ENCODE peak calls at places on chromosome 14, in seven cellular contexts. One of them, this sample, is unnamed. For H3K4me1, the result is how much of the 10 kb centered on the place peaks cover.

GRCh38 chr14:59123526-59123925 is 64.9 kb upstream of the DAAM1 start:
- DNase-seq in sigmoid colon: no peak
- DNase-seq in heart right ventricle: no peak
- DNase-seq in Peyer's patch: no peak
- DNase-seq in SJCRH30: no peak
- DNase-seq in A673: no peak
- DNase-seq in esophagus squamous epithelium: no peak
- DNase-seq in this sample: no peak

GRCh38 chr14:105021656-105022275 is 883 bp upstream of the CDCA4 start:
- DNase-seq in A673: peak
- DNase-seq in esophagus squamous epithelium: no peak
- DNase-seq in Peyer's patch: peak
- DNase-seq in sigmoid colon: no peak
- DNase-seq in heart right ventricle: no peak
- DNase-seq in SJCRH30: peak
- DNase-seq in this sample: peak

GRCh38 chr14:78202178-78202577 is 32.0 kb downstream of the NRXN3 start:
- DNase-seq in A673: no peak
- DNase-seq in heart right ventricle: no peak
- DNase-seq in SJCRH30: no peak
- DNase-seq in sigmoid colon: no peak
- DNase-seq in esophagus squamous epithelium: no peak
- DNase-seq in Peyer's patch: no peak
- DNase-seq in this sample: no peak

GRCh38 chr14:105151838-105152793 is 16.5 kb downstream of the JAG2 start:
- DNase-seq in A673: no peak
- DNase-seq in Peyer's patch: no peak
- DNase-seq in heart right ventricle: peak
- DNase-seq in SJCRH30: peak
- DNase-seq in esophagus squamous epithelium: no peak
- DNase-seq in sigmoid colon: no peak
- DNase-seq in this sample: no peak

GRCh38 chr14:96239759-96240158 is 16.3 kb upstream of the BDKRB1 start:
- DNase-seq in Peyer's patch: no peak
- DNase-seq in SJCRH30: no peak
- DNase-seq in esophagus squamous epithelium: no peak
- DNase-seq in sigmoid colon: no peak
- DNase-seq in heart right ventricle: no peak
- DNase-seq in A673: no peak
- DNase-seq in this sample: peak

GRCh38 chr14:92670967-92671366 is 77.5 kb downstream of the LGMN start:
- DNase-seq in esophagus squamous epithelium: no peak
- DNase-seq in SJCRH30: no peak
- DNase-seq in Peyer's patch: no peak
- DNase-seq in sigmoid colon: no peak
- DNase-seq in heart right ventricle: no peak
- DNase-seq in A673: no peak
- DNase-seq in this sample: no peak

GRCh38 chr14:37060496-37061260 is 111.7 kb downstream of the SLC25A21 start:
- DNase-seq in SJCRH30: no peak
- DNase-seq in Peyer's patch: no peak
- DNase-seq in esophagus squamous epithelium: no peak
- DNase-seq in heart right ventricle: no peak
- DNase-seq in sigmoid colon: no peak
- DNase-seq in A673: no peak
- DNase-seq in this sample: no peak

GRCh38 chr14:81323094-81323493 is 77.0 kb downstream of the STON2 start:
- DNase-seq in heart right ventricle: no peak
- DNase-seq in esophagus squamous epithelium: no peak
- DNase-seq in sigmoid colon: no peak
- DNase-seq in Peyer's patch: no peak
- DNase-seq in A673: no peak
- DNase-seq in SJCRH30: no peak
- DNase-seq in this sample: no peak

GRCh38 chr14:75907722-75908330 is 74.0 kb downstream of the TGFB3 start:
- DNase-seq in SJCRH30: no peak
- DNase-seq in Peyer's patch: no peak
- DNase-seq in A673: no peak
- DNase-seq in heart right ventricle: no peak
- DNase-seq in sigmoid colon: no peak
- DNase-seq in esophagus squamous epithelium: no peak
- DNase-seq in this sample: no peak

GRCh38 chr14:57085801-57086200 is 182.9 kb downstream of the EXOC5 start:
- DNase-seq in SJCRH30: no peak
- DNase-seq in A673: no peak
- DNase-seq in sigmoid colon: no peak
- DNase-seq in Peyer's patch: no peak
- DNase-seq in heart right ventricle: no peak
- DNase-seq in esophagus squamous epithelium: no peak
- DNase-seq in this sample: no peak

GRCh38 chr14:76771432-76771980 is 10.2 kb downstream of the VASH1 start:
- DNase-seq in sigmoid colon: peak
- DNase-seq in esophagus squamous epithelium: no peak
- DNase-seq in SJCRH30: no peak
- DNase-seq in heart right ventricle: no peak
- DNase-seq in Peyer's patch: peak
- DNase-seq in A673: no peak
- DNase-seq in this sample: peak

GRCh38 chr14:92914087-92914656 is 8.8 kb upstream of the CHGA start:
- DNase-seq in sigmoid colon: no peak
- DNase-seq in SJCRH30: peak
- DNase-seq in Peyer's patch: no peak
- DNase-seq in heart right ventricle: peak
- DNase-seq in esophagus squamous epithelium: no peak
- DNase-seq in A673: peak
- DNase-seq in this sample: peak

GRCh38 chr14:50667491-50668007 is 557 bp downstream of the SAV1 start:
- DNase-seq in esophagus squamous epithelium: no peak
- DNase-seq in heart right ventricle: no peak
- DNase-seq in A673: no peak
- DNase-seq in SJCRH30: no peak
- DNase-seq in Peyer's patch: peak
- DNase-seq in sigmoid colon: peak
- DNase-seq in this sample: peak

GRCh38 chr14:75198291-75198933 is 22.0 kb upstream of the TMED10 start:
- DNase-seq in sigmoid colon: no peak
- DNase-seq in esophagus squamous epithelium: no peak
- DNase-seq in A673: peak
- DNase-seq in SJCRH30: no peak
- DNase-seq in Peyer's patch: no peak
- DNase-seq in heart right ventricle: peak
- DNase-seq in this sample: peak

GRCh38 chr14:55688566-55688965 is 108.6 kb downstream of the KTN1 start:
- DNase-seq in Peyer's patch: no peak
- DNase-seq in sigmoid colon: no peak
- DNase-seq in A673: peak
- DNase-seq in heart right ventricle: no peak
- DNase-seq in esophagus squamous epithelium: no peak
- DNase-seq in SJCRH30: no peak
- DNase-seq in this sample: no peak

GRCh38 chr14:74035556-74035955 is 16.4 kb downstream of the BBOF1 start:
- DNase-seq in SJCRH30: no peak
- DNase-seq in sigmoid colon: no peak
- DNase-seq in Peyer's patch: no peak
- DNase-seq in esophagus squamous epithelium: no peak
- DNase-seq in heart right ventricle: no peak
- DNase-seq in A673: no peak
- DNase-seq in this sample: no peak

GRCh38 chr14:49962616-49963015 is 69.7 kb downstream of the ARF6 start:
- DNase-seq in heart right ventricle: no peak
- DNase-seq in Peyer's patch: peak
- DNase-seq in sigmoid colon: no peak
- DNase-seq in A673: no peak
- DNase-seq in SJCRH30: no peak
- DNase-seq in esophagus squamous epithelium: no peak
- DNase-seq in this sample: peak

GRCh38 chr14:80787876-80788275 is 153.7 kb downstream of the CEP128 start:
- DNase-seq in A673: no peak
- DNase-seq in SJCRH30: no peak
- DNase-seq in sigmoid colon: no peak
- DNase-seq in esophagus squamous epithelium: no peak
- DNase-seq in heart right ventricle: no peak
- DNase-seq in Peyer's patch: no peak
- DNase-seq in this sample: no peak

GRCh38 chr14:96249016-96249415 is 7.0 kb upstream of the BDKRB1 start:
- DNase-seq in heart right ventricle: no peak
- DNase-seq in A673: no peak
- DNase-seq in Peyer's patch: no peak
- DNase-seq in SJCRH30: no peak
- DNase-seq in esophagus squamous epithelium: no peak
- DNase-seq in sigmoid colon: peak
- DNase-seq in this sample: no peak

GRCh38 chr14:50023671-50024490 is 92.5 kb downstream of the VCPKMT start:
- DNase-seq in Peyer's patch: no peak
- DNase-seq in A673: peak
- DNase-seq in sigmoid colon: peak
- DNase-seq in SJCRH30: no peak
- DNase-seq in heart right ventricle: no peak
- DNase-seq in esophagus squamous epithelium: no peak
- DNase-seq in this sample: no peak

GRCh38 chr14:69820991-69821390 is 23.9 kb upstream of the SLC10A1 start:
- DNase-seq in heart right ventricle: no peak
- DNase-seq in SJCRH30: no peak
- DNase-seq in esophagus squamous epithelium: no peak
- DNase-seq in sigmoid colon: no peak
- DNase-seq in A673: no peak
- DNase-seq in Peyer's patch: no peak
- DNase-seq in this sample: no peak

GRCh38 chr14:65035049-65035448 is 48.4 kb downstream of the FNTB start:
- DNase-seq in sigmoid colon: no peak
- DNase-seq in heart right ventricle: peak
- DNase-seq in esophagus squamous epithelium: no peak
- DNase-seq in SJCRH30: no peak
- DNase-seq in Peyer's patch: no peak
- DNase-seq in A673: no peak
- DNase-seq in this sample: no peak
- H3K4me3 ChIP-seq in sigmoid colon: no peak
- H3K4me3 ChIP-seq in heart right ventricle: no peak
- H3K4me3 ChIP-seq in esophagus squamous epithelium: no peak
- H3K4me3 ChIP-seq in SJCRH30: no peak
- H3K4me3 ChIP-seq in Peyer's patch: no peak
- H3K4me3 ChIP-seq in A673: no peak
- H3K4me3 ChIP-seq in this sample: no peak

DNA sequence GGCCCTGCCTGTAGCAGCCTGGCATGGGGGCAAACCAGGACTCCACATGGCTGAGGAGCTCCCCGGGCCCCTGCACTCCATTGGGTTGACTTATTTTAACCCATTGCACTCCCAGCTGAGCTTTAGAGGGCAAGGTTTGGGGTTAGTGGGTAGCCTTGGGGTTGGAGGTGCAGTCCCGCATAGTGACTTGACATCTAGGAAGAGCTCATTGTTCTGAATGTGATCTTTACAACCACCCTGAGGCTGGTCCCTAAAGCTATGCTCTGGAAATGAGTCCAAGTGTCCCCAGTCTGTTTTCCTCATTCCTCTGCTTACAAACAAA is 36.4 kb downstream of the NFKBIA start:
- DNase-seq in esophagus squamous epithelium: no peak
- DNase-seq in SJCRH30: no peak
- DNase-seq in heart right ventricle: no peak
- DNase-seq in sigmoid colon: no peak
- DNase-seq in A673: no peak
- DNase-seq in Peyer's patch: no peak
- DNase-seq in this sample: no peak
- H3K4me1 ChIP-seq in esophagus squamous epithelium: under half
- H3K4me1 ChIP-seq in SJCRH30: under half
- H3K4me1 ChIP-seq in heart right ventricle: under half
- H3K4me1 ChIP-seq in sigmoid colon: under half
- H3K4me1 ChIP-seq in A673: under half
- H3K4me1 ChIP-seq in Peyer's patch: under half
- H3K4me1 ChIP-seq in this sample: under half

GRCh38 chr14:66010695-66011094 is 475.5 kb upstream of the CCDC196 start:
- DNase-seq in sigmoid colon: no peak
- DNase-seq in A673: no peak
- DNase-seq in esophagus squamous epithelium: no peak
- DNase-seq in heart right ventricle: no peak
- DNase-seq in Peyer's patch: no peak
- DNase-seq in SJCRH30: no peak
- DNase-seq in this sample: no peak

GRCh38 chr14:66005899-66006434 is 480.2 kb upstream of the CCDC196 start:
- DNase-seq in SJCRH30: no peak
- DNase-seq in sigmoid colon: no peak
- DNase-seq in esophagus squamous epithelium: no peak
- DNase-seq in Peyer's patch: no peak
- DNase-seq in heart right ventricle: no peak
- DNase-seq in A673: no peak
- DNase-seq in this sample: no peak

GRCh38 chr14:66008631-66009030 is 477.5 kb upstream of the CCDC196 start:
- DNase-seq in A673: peak
- DNase-seq in sigmoid colon: no peak
- DNase-seq in heart right ventricle: no peak
- DNase-seq in esophagus squamous epithelium: no peak
- DNase-seq in Peyer's patch: no peak
- DNase-seq in SJCRH30: no peak
- DNase-seq in this sample: no peak

GRCh38 chr14:66011855-66012254 is 474.3 kb upstream of the CCDC196 start:
- DNase-seq in esophagus squamous epithelium: no peak
- DNase-seq in SJCRH30: no peak
- DNase-seq in sigmoid colon: no peak
- DNase-seq in heart right ventricle: no peak
- DNase-seq in A673: no peak
- DNase-seq in Peyer's patch: no peak
- DNase-seq in this sample: no peak

DNA sequence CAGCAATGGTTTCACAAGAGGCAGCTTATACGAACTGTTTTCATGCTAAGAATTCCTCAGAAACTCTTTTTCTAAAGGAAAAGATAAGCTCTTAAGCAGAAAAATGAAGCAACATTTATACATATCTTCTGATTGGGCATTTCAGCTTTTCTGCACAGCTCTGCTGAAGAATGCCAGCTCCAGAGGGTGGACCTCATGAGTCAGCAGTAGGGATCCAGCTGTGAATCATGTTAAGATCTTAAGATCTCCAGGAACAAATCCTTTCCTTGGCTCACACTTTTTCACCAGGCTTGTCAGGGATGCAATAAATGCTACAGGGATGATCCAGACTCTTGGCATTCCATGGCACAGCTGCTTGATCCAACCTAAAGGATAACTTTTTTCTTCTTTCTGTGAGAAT is 477.1 kb upstream of the CCDC196 start:
- DNase-seq in Peyer's patch: no peak
- DNase-seq in A673: peak
- DNase-seq in SJCRH30: no peak
- DNase-seq in esophagus squamous epithelium: no peak
- DNase-seq in heart right ventricle: no peak
- DNase-seq in sigmoid colon: no peak
- DNase-seq in this sample: no peak
- H3K27ac ChIP-seq in Peyer's patch: no peak
- H3K27ac ChIP-seq in A673: peak
- H3K27ac ChIP-seq in SJCRH30: no peak
- H3K27ac ChIP-seq in esophagus squamous epithelium: no peak
- H3K27ac ChIP-seq in heart right ventricle: no peak
- H3K27ac ChIP-seq in sigmoid colon: no peak
- H3K27ac ChIP-seq in this sample: no peak

DNA sequence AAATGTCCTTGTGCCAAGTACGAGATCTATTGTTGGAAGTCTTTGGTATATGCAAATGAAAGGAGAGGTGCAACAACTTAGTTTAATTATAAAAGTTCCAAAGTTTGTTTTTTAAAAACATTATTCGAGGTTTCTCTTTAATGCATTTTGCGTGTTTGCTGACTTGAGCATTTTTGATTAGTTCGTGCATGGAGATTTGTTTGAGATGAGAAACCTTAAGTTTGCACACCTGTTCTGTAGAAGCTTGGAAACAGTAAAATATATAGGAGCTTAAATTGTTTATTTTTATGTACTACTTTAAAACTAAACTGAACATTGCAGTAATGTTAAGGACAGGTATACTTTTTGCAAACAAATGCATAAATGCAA is 2.3 kb downstream of the HSPA2 start:
- DNase-seq in Peyer's patch: no peak
- DNase-seq in esophagus squamous epithelium: no peak
- DNase-seq in sigmoid colon: no peak
- DNase-seq in SJCRH30: no peak
- DNase-seq in heart right ventricle: no peak
- DNase-seq in A673: no peak
- DNase-seq in this sample: no peak
- H3K4me3 ChIP-seq in Peyer's patch: peak
- H3K4me3 ChIP-seq in esophagus squamous epithelium: peak
- H3K4me3 ChIP-seq in sigmoid colon: peak
- H3K4me3 ChIP-seq in SJCRH30: no peak
- H3K4me3 ChIP-seq in heart right ventricle: peak
- H3K4me3 ChIP-seq in A673: peak
- H3K4me3 ChIP-seq in this sample: peak

This sample was measured in colonic mucosa.